ENCODE peak calls at places on chromosomes 16 and 17, in five cellular contexts. One of them, this sample, is unnamed.

GRCh38 chr16:12100124-12100647 is 123.7 kb downstream of the SNX29 start:
- DNase-seq in activated CD4-positive, alpha-beta T cell treated with anti-CD3 and anti-CD28 coated beads, Interleukin-2, amount 10 ng/mL, durations not matched to agents 7 days and 5 days: no peak
- DNase-seq in activated naive CD8-positive, alpha-beta T cell treated with anti-CD3 and anti-CD28 coated beads, Interleukin-2, amount 50 U/mL, for 24 hours: no peak
- DNase-seq in EL: no peak
- DNase-seq in stimulated activated CD4-positive, alpha-beta T cell treated with anti-CD3 and anti-CD28 coated beads, Interleukin-1b, Interleukin-23, amount 100 ng/mL, for 4 hours: no peak
- DNase-seq in this sample: no peak

GRCh38 chr16:59459811-59460210 is 725.7 kb upstream of the GOT2 start:
- DNase-seq in EL: peak; percentile 44
- DNase-seq in activated CD4-positive, alpha-beta T cell treated with anti-CD3 and anti-CD28 coated beads, Interleukin-2, amount 10 ng/mL, durations not matched to agents 7 days and 5 days: no peak
- DNase-seq in activated naive CD8-positive, alpha-beta T cell treated with anti-CD3 and anti-CD28 coated beads, Interleukin-2, amount 50 U/mL, for 24 hours: no peak
- DNase-seq in stimulated activated CD4-positive, alpha-beta T cell treated with anti-CD3 and anti-CD28 coated beads, Interleukin-1b, Interleukin-23, amount 100 ng/mL, for 4 hours: no peak
- DNase-seq in this sample: no peak

GRCh38 chr17:74277935-74278334 is 3.9 kb downstream of the DNAI2 start:
- DNase-seq in EL: no peak
- DNase-seq in stimulated activated CD4-positive, alpha-beta T cell treated with anti-CD3 and anti-CD28 coated beads, Interleukin-1b, Interleukin-23, amount 100 ng/mL, for 4 hours: no peak
- DNase-seq in activated CD4-positive, alpha-beta T cell treated with anti-CD3 and anti-CD28 coated beads, Interleukin-2, amount 10 ng/mL, durations not matched to agents 7 days and 5 days: no peak
- DNase-seq in activated naive CD8-positive, alpha-beta T cell treated with anti-CD3 and anti-CD28 coated beads, Interleukin-2, amount 50 U/mL, for 24 hours: no peak
- DNase-seq in this sample: no peak

GRCh38 chr16:27539120-27539519 is 10.6 kb downstream of the GTF3C1 start:
- DNase-seq in stimulated activated CD4-positive, alpha-beta T cell treated with anti-CD3 and anti-CD28 coated beads, Interleukin-1b, Interleukin-23, amount 100 ng/mL, for 4 hours: no peak
- DNase-seq in activated CD4-positive, alpha-beta T cell treated with anti-CD3 and anti-CD28 coated beads, Interleukin-2, amount 10 ng/mL, durations not matched to agents 7 days and 5 days: no peak
- DNase-seq in activated naive CD8-positive, alpha-beta T cell treated with anti-CD3 and anti-CD28 coated beads, Interleukin-2, amount 50 U/mL, for 24 hours: no peak
- DNase-seq in EL: no peak
- DNase-seq in this sample: no peak

GRCh38 chr17:37527249-37527851 is 37.7 kb downstream of the DUSP14 start:
- DNase-seq in EL: peak; percentile 55
- DNase-seq in stimulated activated CD4-positive, alpha-beta T cell treated with anti-CD3 and anti-CD28 coated beads, Interleukin-1b, Interleukin-23, amount 100 ng/mL, for 4 hours: no peak
- DNase-seq in activated naive CD8-positive, alpha-beta T cell treated with anti-CD3 and anti-CD28 coated beads, Interleukin-2, amount 50 U/mL, for 24 hours: no peak
- DNase-seq in activated CD4-positive, alpha-beta T cell treated with anti-CD3 and anti-CD28 coated beads, Interleukin-2, amount 10 ng/mL, durations not matched to agents 7 days and 5 days: peak; percentile 29
- DNase-seq in this sample: no peak

GRCh38 chr16:71626018-71626857 is at the start of gene MARVELD3:
- DNase-seq in activated naive CD8-positive, alpha-beta T cell treated with anti-CD3 and anti-CD28 coated beads, Interleukin-2, amount 50 U/mL, for 24 hours: peak; percentile 12
- DNase-seq in EL: no peak
- DNase-seq in activated CD4-positive, alpha-beta T cell treated with anti-CD3 and anti-CD28 coated beads, Interleukin-2, amount 10 ng/mL, durations not matched to agents 7 days and 5 days: peak; percentile 11
- DNase-seq in stimulated activated CD4-positive, alpha-beta T cell treated with anti-CD3 and anti-CD28 coated beads, Interleukin-1b, Interleukin-23, amount 100 ng/mL, for 4 hours: peak; percentile 6
- DNase-seq in this sample: peak; percentile 24

GRCh38 chr17:49459401-49459984 is 35.6 kb upstream of the NGFR start:
- DNase-seq in stimulated activated CD4-positive, alpha-beta T cell treated with anti-CD3 and anti-CD28 coated beads, Interleukin-1b, Interleukin-23, amount 100 ng/mL, for 4 hours: no peak
- DNase-seq in EL: no peak
- DNase-seq in activated CD4-positive, alpha-beta T cell treated with anti-CD3 and anti-CD28 coated beads, Interleukin-2, amount 10 ng/mL, durations not matched to agents 7 days and 5 days: no peak
- DNase-seq in activated naive CD8-positive, alpha-beta T cell treated with anti-CD3 and anti-CD28 coated beads, Interleukin-2, amount 50 U/mL, for 24 hours: no peak
- DNase-seq in this sample: no peak

GRCh38 chr17:73643012-73643845 is 1.0 kb downstream of the SDK2 start:
- DNase-seq in activated CD4-positive, alpha-beta T cell treated with anti-CD3 and anti-CD28 coated beads, Interleukin-2, amount 10 ng/mL, durations not matched to agents 7 days and 5 days: peak; percentile 41
- DNase-seq in activated naive CD8-positive, alpha-beta T cell treated with anti-CD3 and anti-CD28 coated beads, Interleukin-2, amount 50 U/mL, for 24 hours: peak; percentile 30
- DNase-seq in stimulated activated CD4-positive, alpha-beta T cell treated with anti-CD3 and anti-CD28 coated beads, Interleukin-1b, Interleukin-23, amount 100 ng/mL, for 4 hours: peak; percentile 17
- DNase-seq in EL: no peak
- DNase-seq in this sample: peak; percentile 46

GRCh38 chr16:78503501-78504110 is 404.2 kb downstream of the WWOX start:
- DNase-seq in stimulated activated CD4-positive, alpha-beta T cell treated with anti-CD3 and anti-CD28 coated beads, Interleukin-1b, Interleukin-23, amount 100 ng/mL, for 4 hours: no peak
- DNase-seq in activated CD4-positive, alpha-beta T cell treated with anti-CD3 and anti-CD28 coated beads, Interleukin-2, amount 10 ng/mL, durations not matched to agents 7 days and 5 days: peak; percentile 68
- DNase-seq in EL: peak; percentile 0
- DNase-seq in activated naive CD8-positive, alpha-beta T cell treated with anti-CD3 and anti-CD28 coated beads, Interleukin-2, amount 50 U/mL, for 24 hours: peak; percentile 36
- DNase-seq in this sample: peak; percentile 33

GRCh38 chr16:64718481-64718880 is 403.4 kb downstream of the CDH11 start:
- DNase-seq in activated CD4-positive, alpha-beta T cell treated with anti-CD3 and anti-CD28 coated beads, Interleukin-2, amount 10 ng/mL, durations not matched to agents 7 days and 5 days: no peak
- DNase-seq in activated naive CD8-positive, alpha-beta T cell treated with anti-CD3 and anti-CD28 coated beads, Interleukin-2, amount 50 U/mL, for 24 hours: no peak
- DNase-seq in stimulated activated CD4-positive, alpha-beta T cell treated with anti-CD3 and anti-CD28 coated beads, Interleukin-1b, Interleukin-23, amount 100 ng/mL, for 4 hours: no peak
- DNase-seq in EL: no peak
- DNase-seq in this sample: no peak

GRCh38 chr16:967077-967541 is 3.7 kb downstream of the LMF1 start:
- DNase-seq in activated naive CD8-positive, alpha-beta T cell treated with anti-CD3 and anti-CD28 coated beads, Interleukin-2, amount 50 U/mL, for 24 hours: no peak
- DNase-seq in activated CD4-positive, alpha-beta T cell treated with anti-CD3 and anti-CD28 coated beads, Interleukin-2, amount 10 ng/mL, durations not matched to agents 7 days and 5 days: no peak
- DNase-seq in EL: no peak
- DNase-seq in stimulated activated CD4-positive, alpha-beta T cell treated with anti-CD3 and anti-CD28 coated beads, Interleukin-1b, Interleukin-23, amount 100 ng/mL, for 4 hours: no peak
- DNase-seq in this sample: no peak

GRCh38 chr17:49361129-49361901 is 735 bp downstream of the ZNF652 start:
- DNase-seq in stimulated activated CD4-positive, alpha-beta T cell treated with anti-CD3 and anti-CD28 coated beads, Interleukin-1b, Interleukin-23, amount 100 ng/mL, for 4 hours: peak; percentile 31
- DNase-seq in EL: peak; percentile 57
- DNase-seq in activated CD4-positive, alpha-beta T cell treated with anti-CD3 and anti-CD28 coated beads, Interleukin-2, amount 10 ng/mL, durations not matched to agents 7 days and 5 days: peak; percentile 92
- DNase-seq in activated naive CD8-positive, alpha-beta T cell treated with anti-CD3 and anti-CD28 coated beads, Interleukin-2, amount 50 U/mL, for 24 hours: peak; percentile 66
- DNase-seq in this sample: peak; percentile 78

GRCh38 chr16:87457051-87457611 is 35.7 kb downstream of the ZCCHC14 start:
- DNase-seq in activated CD4-positive, alpha-beta T cell treated with anti-CD3 and anti-CD28 coated beads, Interleukin-2, amount 10 ng/mL, durations not matched to agents 7 days and 5 days: no peak
- DNase-seq in activated naive CD8-positive, alpha-beta T cell treated with anti-CD3 and anti-CD28 coated beads, Interleukin-2, amount 50 U/mL, for 24 hours: no peak
- DNase-seq in stimulated activated CD4-positive, alpha-beta T cell treated with anti-CD3 and anti-CD28 coated beads, Interleukin-1b, Interleukin-23, amount 100 ng/mL, for 4 hours: no peak
- DNase-seq in EL: peak; percentile 62
- DNase-seq in this sample: no peak

GRCh38 chr17:16374129-16374528 is 6.8 kb upstream of the UBB start:
- DNase-seq in EL: peak; percentile 41
- DNase-seq in activated naive CD8-positive, alpha-beta T cell treated with anti-CD3 and anti-CD28 coated beads, Interleukin-2, amount 50 U/mL, for 24 hours: no peak
- DNase-seq in stimulated activated CD4-positive, alpha-beta T cell treated with anti-CD3 and anti-CD28 coated beads, Interleukin-1b, Interleukin-23, amount 100 ng/mL, for 4 hours: no peak
- DNase-seq in activated CD4-positive, alpha-beta T cell treated with anti-CD3 and anti-CD28 coated beads, Interleukin-2, amount 10 ng/mL, durations not matched to agents 7 days and 5 days: no peak
- DNase-seq in this sample: no peak

GRCh38 chr16:29805232-29806095 is 865 bp upstream of the MAZ start:
- DNase-seq in activated naive CD8-positive, alpha-beta T cell treated with anti-CD3 and anti-CD28 coated beads, Interleukin-2, amount 50 U/mL, for 24 hours: peak; percentile 98
- DNase-seq in EL: peak; percentile 97
- DNase-seq in stimulated activated CD4-positive, alpha-beta T cell treated with anti-CD3 and anti-CD28 coated beads, Interleukin-1b, Interleukin-23, amount 100 ng/mL, for 4 hours: peak; percentile 97
- DNase-seq in activated CD4-positive, alpha-beta T cell treated with anti-CD3 and anti-CD28 coated beads, Interleukin-2, amount 10 ng/mL, durations not matched to agents 7 days and 5 days: peak; percentile 98
- DNase-seq in this sample: peak; percentile 91

GRCh38 chr17:39632153-39632941 is 4.6 kb upstream of the STARD3 start:
- DNase-seq in activated naive CD8-positive, alpha-beta T cell treated with anti-CD3 and anti-CD28 coated beads, Interleukin-2, amount 50 U/mL, for 24 hours: no peak
- DNase-seq in activated CD4-positive, alpha-beta T cell treated with anti-CD3 and anti-CD28 coated beads, Interleukin-2, amount 10 ng/mL, durations not matched to agents 7 days and 5 days: no peak
- DNase-seq in stimulated activated CD4-positive, alpha-beta T cell treated with anti-CD3 and anti-CD28 coated beads, Interleukin-1b, Interleukin-23, amount 100 ng/mL, for 4 hours: no peak
- DNase-seq in EL: no peak
- DNase-seq in this sample: no peak

GRCh38 chr17:15301845-15302244 is 36.7 kb upstream of the PMP22 start:
- DNase-seq in stimulated activated CD4-positive, alpha-beta T cell treated with anti-CD3 and anti-CD28 coated beads, Interleukin-1b, Interleukin-23, amount 100 ng/mL, for 4 hours: no peak
- DNase-seq in EL: no peak
- DNase-seq in activated CD4-positive, alpha-beta T cell treated with anti-CD3 and anti-CD28 coated beads, Interleukin-2, amount 10 ng/mL, durations not matched to agents 7 days and 5 days: no peak
- DNase-seq in activated naive CD8-positive, alpha-beta T cell treated with anti-CD3 and anti-CD28 coated beads, Interleukin-2, amount 50 U/mL, for 24 hours: no peak
- DNase-seq in this sample: no peak

GRCh38 chr16:12177643-12178042 is 201.1 kb downstream of the SNX29 start:
- DNase-seq in stimulated activated CD4-positive, alpha-beta T cell treated with anti-CD3 and anti-CD28 coated beads, Interleukin-1b, Interleukin-23, amount 100 ng/mL, for 4 hours: no peak
- DNase-seq in activated CD4-positive, alpha-beta T cell treated with anti-CD3 and anti-CD28 coated beads, Interleukin-2, amount 10 ng/mL, durations not matched to agents 7 days and 5 days: no peak
- DNase-seq in activated naive CD8-positive, alpha-beta T cell treated with anti-CD3 and anti-CD28 coated beads, Interleukin-2, amount 50 U/mL, for 24 hours: no peak
- DNase-seq in EL: no peak
- DNase-seq in this sample: no peak

GRCh38 chr16:69294051-69294450 is 17.1 kb upstream of the VPS4A start:
- DNase-seq in activated naive CD8-positive, alpha-beta T cell treated with anti-CD3 and anti-CD28 coated beads, Interleukin-2, amount 50 U/mL, for 24 hours: no peak
- DNase-seq in activated CD4-positive, alpha-beta T cell treated with anti-CD3 and anti-CD28 coated beads, Interleukin-2, amount 10 ng/mL, durations not matched to agents 7 days and 5 days: no peak
- DNase-seq in EL: no peak
- DNase-seq in stimulated activated CD4-positive, alpha-beta T cell treated with anti-CD3 and anti-CD28 coated beads, Interleukin-1b, Interleukin-23, amount 100 ng/mL, for 4 hours: no peak
- DNase-seq in this sample: no peak

GRCh38 chr17:3913531-3914318 is 2.5 kb downstream of the P2RX1 start:
- DNase-seq in stimulated activated CD4-positive, alpha-beta T cell treated with anti-CD3 and anti-CD28 coated beads, Interleukin-1b, Interleukin-23, amount 100 ng/mL, for 4 hours: peak; percentile 70
- DNase-seq in EL: peak; percentile 78
- DNase-seq in activated CD4-positive, alpha-beta T cell treated with anti-CD3 and anti-CD28 coated beads, Interleukin-2, amount 10 ng/mL, durations not matched to agents 7 days and 5 days: peak; percentile 82
- DNase-seq in activated naive CD8-positive, alpha-beta T cell treated with anti-CD3 and anti-CD28 coated beads, Interleukin-2, amount 50 U/mL, for 24 hours: peak; percentile 89
- DNase-seq in this sample: peak; percentile 92

GRCh38 chr16:49690778-49691177 is 165.1 kb downstream of the ZNF423 start:
- DNase-seq in activated CD4-positive, alpha-beta T cell treated with anti-CD3 and anti-CD28 coated beads, Interleukin-2, amount 10 ng/mL, durations not matched to agents 7 days and 5 days: no peak
- DNase-seq in activated naive CD8-positive, alpha-beta T cell treated with anti-CD3 and anti-CD28 coated beads, Interleukin-2, amount 50 U/mL, for 24 hours: no peak
- DNase-seq in stimulated activated CD4-positive, alpha-beta T cell treated with anti-CD3 and anti-CD28 coated beads, Interleukin-1b, Interleukin-23, amount 100 ng/mL, for 4 hours: no peak
- DNase-seq in EL: no peak
- DNase-seq in this sample: no peak

GRCh38 chr17:73521376-73521775 is 122.9 kb downstream of the SDK2 start:
- DNase-seq in activated naive CD8-positive, alpha-beta T cell treated with anti-CD3 and anti-CD28 coated beads, Interleukin-2, amount 50 U/mL, for 24 hours: no peak
- DNase-seq in EL: no peak
- DNase-seq in stimulated activated CD4-positive, alpha-beta T cell treated with anti-CD3 and anti-CD28 coated beads, Interleukin-1b, Interleukin-23, amount 100 ng/mL, for 4 hours: no peak
- DNase-seq in activated CD4-positive, alpha-beta T cell treated with anti-CD3 and anti-CD28 coated beads, Interleukin-2, amount 10 ng/mL, durations not matched to agents 7 days and 5 days: no peak
- DNase-seq in this sample: no peak

GRCh38 chr17:15655162-15655561 is 28.9 kb downstream of the TRIM16 start:
- DNase-seq in activated naive CD8-positive, alpha-beta T cell treated with anti-CD3 and anti-CD28 coated beads, Interleukin-2, amount 50 U/mL, for 24 hours: no peak
- DNase-seq in EL: peak; percentile 43
- DNase-seq in stimulated activated CD4-positive, alpha-beta T cell treated with anti-CD3 and anti-CD28 coated beads, Interleukin-1b, Interleukin-23, amount 100 ng/mL, for 4 hours: no peak
- DNase-seq in activated CD4-positive, alpha-beta T cell treated with anti-CD3 and anti-CD28 coated beads, Interleukin-2, amount 10 ng/mL, durations not matched to agents 7 days and 5 days: no peak
- DNase-seq in this sample: no peak

GRCh38 chr17:57561072-57561861 is 183.8 kb downstream of the CCDC182 start:
- DNase-seq in activated CD4-positive, alpha-beta T cell treated with anti-CD3 and anti-CD28 coated beads, Interleukin-2, amount 10 ng/mL, durations not matched to agents 7 days and 5 days: no peak
- DNase-seq in EL: no peak
- DNase-seq in activated naive CD8-positive, alpha-beta T cell treated with anti-CD3 and anti-CD28 coated beads, Interleukin-2, amount 50 U/mL, for 24 hours: no peak
- DNase-seq in stimulated activated CD4-positive, alpha-beta T cell treated with anti-CD3 and anti-CD28 coated beads, Interleukin-1b, Interleukin-23, amount 100 ng/mL, for 4 hours: no peak
- DNase-seq in this sample: no peak

GRCh38 chr17:70654706-70655105 is 485.4 kb downstream of the KCNJ2 start:
- DNase-seq in EL: no peak
- DNase-seq in stimulated activated CD4-positive, alpha-beta T cell treated with anti-CD3 and anti-CD28 coated beads, Interleukin-1b, Interleukin-23, amount 100 ng/mL, for 4 hours: no peak
- DNase-seq in activated naive CD8-positive, alpha-beta T cell treated with anti-CD3 and anti-CD28 coated beads, Interleukin-2, amount 50 U/mL, for 24 hours: no peak
- DNase-seq in activated CD4-positive, alpha-beta T cell treated with anti-CD3 and anti-CD28 coated beads, Interleukin-2, amount 10 ng/mL, durations not matched to agents 7 days and 5 days: no peak
- DNase-seq in this sample: no peak

GRCh38 chr16:81483970-81484595 is 39.5 kb downstream of the CMIP start:
- DNase-seq in activated CD4-positive, alpha-beta T cell treated with anti-CD3 and anti-CD28 coated beads, Interleukin-2, amount 10 ng/mL, durations not matched to agents 7 days and 5 days: no peak
- DNase-seq in activated naive CD8-positive, alpha-beta T cell treated with anti-CD3 and anti-CD28 coated beads, Interleukin-2, amount 50 U/mL, for 24 hours: no peak
- DNase-seq in stimulated activated CD4-positive, alpha-beta T cell treated with anti-CD3 and anti-CD28 coated beads, Interleukin-1b, Interleukin-23, amount 100 ng/mL, for 4 hours: no peak
- DNase-seq in EL: no peak
- DNase-seq in this sample: no peak

GRCh38 chr16:23482778-23483177 is 27.5 kb downstream of the GGA2 start:
- DNase-seq in activated naive CD8-positive, alpha-beta T cell treated with anti-CD3 and anti-CD28 coated beads, Interleukin-2, amount 50 U/mL, for 24 hours: no peak
- DNase-seq in stimulated activated CD4-positive, alpha-beta T cell treated with anti-CD3 and anti-CD28 coated beads, Interleukin-1b, Interleukin-23, amount 100 ng/mL, for 4 hours: no peak
- DNase-seq in EL: no peak
- DNase-seq in activated CD4-positive, alpha-beta T cell treated with anti-CD3 and anti-CD28 coated beads, Interleukin-2, amount 10 ng/mL, durations not matched to agents 7 days and 5 days: no peak
- DNase-seq in this sample: no peak

GRCh38 chr17:43427362-43428043 is 28.7 kb downstream of the ARL4D start:
- DNase-seq in stimulated activated CD4-positive, alpha-beta T cell treated with anti-CD3 and anti-CD28 coated beads, Interleukin-1b, Interleukin-23, amount 100 ng/mL, for 4 hours: no peak
- DNase-seq in activated CD4-positive, alpha-beta T cell treated with anti-CD3 and anti-CD28 coated beads, Interleukin-2, amount 10 ng/mL, durations not matched to agents 7 days and 5 days: no peak
- DNase-seq in activated naive CD8-positive, alpha-beta T cell treated with anti-CD3 and anti-CD28 coated beads, Interleukin-2, amount 50 U/mL, for 24 hours: no peak
- DNase-seq in EL: no peak
- DNase-seq in this sample: no peak

GRCh38 chr17:10579270-10579669 is 29.8 kb upstream of the MYH2 start:
- DNase-seq in activated naive CD8-positive, alpha-beta T cell treated with anti-CD3 and anti-CD28 coated beads, Interleukin-2, amount 50 U/mL, for 24 hours: no peak
- DNase-seq in EL: peak; percentile 6
- DNase-seq in activated CD4-positive, alpha-beta T cell treated with anti-CD3 and anti-CD28 coated beads, Interleukin-2, amount 10 ng/mL, durations not matched to agents 7 days and 5 days: no peak
- DNase-seq in stimulated activated CD4-positive, alpha-beta T cell treated with anti-CD3 and anti-CD28 coated beads, Interleukin-1b, Interleukin-23, amount 100 ng/mL, for 4 hours: no peak
- DNase-seq in this sample: no peak

GRCh38 chr16:19089410-19089955 is 22.1 kb downstream of the COQ7 start:
- DNase-seq in activated CD4-positive, alpha-beta T cell treated with anti-CD3 and anti-CD28 coated beads, Interleukin-2, amount 10 ng/mL, durations not matched to agents 7 days and 5 days: no peak
- DNase-seq in activated naive CD8-positive, alpha-beta T cell treated with anti-CD3 and anti-CD28 coated beads, Interleukin-2, amount 50 U/mL, for 24 hours: no peak
- DNase-seq in EL: no peak
- DNase-seq in stimulated activated CD4-positive, alpha-beta T cell treated with anti-CD3 and anti-CD28 coated beads, Interleukin-1b, Interleukin-23, amount 100 ng/mL, for 4 hours: no peak
- DNase-seq in this sample: no peak

GRCh38 chr17:10286324-10286723 is 86.5 kb downstream of the MYH13 start:
- DNase-seq in EL: no peak
- DNase-seq in activated naive CD8-positive, alpha-beta T cell treated with anti-CD3 and anti-CD28 coated beads, Interleukin-2, amount 50 U/mL, for 24 hours: no peak
- DNase-seq in stimulated activated CD4-positive, alpha-beta T cell treated with anti-CD3 and anti-CD28 coated beads, Interleukin-1b, Interleukin-23, amount 100 ng/mL, for 4 hours: no peak
- DNase-seq in activated CD4-positive, alpha-beta T cell treated with anti-CD3 and anti-CD28 coated beads, Interleukin-2, amount 10 ng/mL, durations not matched to agents 7 days and 5 days: no peak
- DNase-seq in this sample: no peak

GRCh38 chr16:79430129-79430789 is 170.3 kb downstream of the MAF start:
- DNase-seq in stimulated activated CD4-positive, alpha-beta T cell treated with anti-CD3 and anti-CD28 coated beads, Interleukin-1b, Interleukin-23, amount 100 ng/mL, for 4 hours: no peak
- DNase-seq in activated naive CD8-positive, alpha-beta T cell treated with anti-CD3 and anti-CD28 coated beads, Interleukin-2, amount 50 U/mL, for 24 hours: no peak
- DNase-seq in activated CD4-positive, alpha-beta T cell treated with anti-CD3 and anti-CD28 coated beads, Interleukin-2, amount 10 ng/mL, durations not matched to agents 7 days and 5 days: no peak
- DNase-seq in EL: no peak
- DNase-seq in this sample: no peak

GRCh38 chr16:84648595-84649510 is 542 bp downstream of the KLHL36 start:
- DNase-seq in stimulated activated CD4-positive, alpha-beta T cell treated with anti-CD3 and anti-CD28 coated beads, Interleukin-1b, Interleukin-23, amount 100 ng/mL, for 4 hours: peak; percentile 46
- DNase-seq in activated CD4-positive, alpha-beta T cell treated with anti-CD3 and anti-CD28 coated beads, Interleukin-2, amount 10 ng/mL, durations not matched to agents 7 days and 5 days: peak; percentile 33
- DNase-seq in activated naive CD8-positive, alpha-beta T cell treated with anti-CD3 and anti-CD28 coated beads, Interleukin-2, amount 50 U/mL, for 24 hours: peak; percentile 54
- DNase-seq in EL: no peak
- DNase-seq in this sample: peak; percentile 14

GRCh38 chr17:72997559-72997958 is 94.9 kb downstream of the SLC39A11 start:
- DNase-seq in stimulated activated CD4-positive, alpha-beta T cell treated with anti-CD3 and anti-CD28 coated beads, Interleukin-1b, Interleukin-23, amount 100 ng/mL, for 4 hours: no peak
- DNase-seq in activated naive CD8-positive, alpha-beta T cell treated with anti-CD3 and anti-CD28 coated beads, Interleukin-2, amount 50 U/mL, for 24 hours: no peak
- DNase-seq in activated CD4-positive, alpha-beta T cell treated with anti-CD3 and anti-CD28 coated beads, Interleukin-2, amount 10 ng/mL, durations not matched to agents 7 days and 5 days: no peak
- DNase-seq in EL: peak; percentile 6
- DNase-seq in this sample: no peak

GRCh38 chr17:49571764-49572163 is 3.9 kb upstream of the NXPH3 start:
- DNase-seq in activated naive CD8-positive, alpha-beta T cell treated with anti-CD3 and anti-CD28 coated beads, Interleukin-2, amount 50 U/mL, for 24 hours: no peak
- DNase-seq in activated CD4-positive, alpha-beta T cell treated with anti-CD3 and anti-CD28 coated beads, Interleukin-2, amount 10 ng/mL, durations not matched to agents 7 days and 5 days: no peak
- DNase-seq in EL: no peak
- DNase-seq in stimulated activated CD4-positive, alpha-beta T cell treated with anti-CD3 and anti-CD28 coated beads, Interleukin-1b, Interleukin-23, amount 100 ng/mL, for 4 hours: no peak
- DNase-seq in this sample: no peak

GRCh38 chr17:28864991-28865849 is 10.4 kb downstream of the ERAL1 start:
- DNase-seq in activated CD4-positive, alpha-beta T cell treated with anti-CD3 and anti-CD28 coated beads, Interleukin-2, amount 10 ng/mL, durations not matched to agents 7 days and 5 days: no peak
- DNase-seq in stimulated activated CD4-positive, alpha-beta T cell treated with anti-CD3 and anti-CD28 coated beads, Interleukin-1b, Interleukin-23, amount 100 ng/mL, for 4 hours: no peak
- DNase-seq in EL: no peak
- DNase-seq in activated naive CD8-positive, alpha-beta T cell treated with anti-CD3 and anti-CD28 coated beads, Interleukin-2, amount 50 U/mL, for 24 hours: no peak
- DNase-seq in this sample: no peak

GRCh38 chr17:56203430-56203829 is 50.2 kb downstream of the ANKFN1 start:
- DNase-seq in EL: peak; percentile 2
- DNase-seq in stimulated activated CD4-positive, alpha-beta T cell treated with anti-CD3 and anti-CD28 coated beads, Interleukin-1b, Interleukin-23, amount 100 ng/mL, for 4 hours: no peak
- DNase-seq in activated naive CD8-positive, alpha-beta T cell treated with anti-CD3 and anti-CD28 coated beads, Interleukin-2, amount 50 U/mL, for 24 hours: no peak
- DNase-seq in activated CD4-positive, alpha-beta T cell treated with anti-CD3 and anti-CD28 coated beads, Interleukin-2, amount 10 ng/mL, durations not matched to agents 7 days and 5 days: no peak
- DNase-seq in this sample: no peak